ENCODE peak calls at places on chromosomes 4 and X, in six cellular contexts. A is Peyer's patch; K is activated CD4-positive, alpha-beta T cell treated with anti-CD3 and anti-CD28 coated beads for 1 hour; X is stimulated activated CD4-positive, alpha-beta T cell treated with anti-CD3 and anti-CD28 coated beads, Interleukin-2, amount 100 ng/mL, for 24 hours; L is NCI-H460; Z is amniotic stem cell. Y is an unnamed sample.

GRCh38 chrX:29690061-29690460 is 525.3 kb upstream of the MAGEB2 start:
- DNase-seq in X (no peak), Z (no peak), A (no peak), K (no peak), L (no peak), Y (no peak)

GRCh38 chr4:122328893-122329292 is 49.9 kb upstream of the ADAD1 start:
- DNase-seq in Z (no peak), X (no peak), A (no peak), L (no peak), K (no peak), Y (no peak)

GRCh38 chrX:85327060-85327333 is 52.5 kb downstream of the POF1B start:
- DNase-seq in L (no peak), X (no peak), Z (no peak), K (no peak), A (no peak), Y (no peak)

GRCh38 chrX:119758682-119759332 is 419 bp downstream of the SOWAHD start:
- DNase-seq in A (peak), X (peak), K (peak), L (no peak), Z (no peak), Y (peak)

GRCh38 chr4:171203425-171203824 is 609.8 kb upstream of the GALNTL6 start:
- DNase-seq in X (no peak), A (no peak), L (peak), Z (peak), K (no peak), Y (no peak)

GRCh38 chr4:3251691-3252479 is 2.9 kb downstream of the MSANTD1 start:
- DNase-seq in K (no peak), L (no peak), A (peak), X (no peak), Z (no peak), Y (no peak)

GRCh38 chr4:139704915-139705485 is 39.4 kb downstream of the MGST2 start:
- DNase-seq in X (no peak), K (no peak), A (no peak), Z (no peak), L (peak), Y (peak)

GRCh38 chrX:149877636-149878035 is 3.3 kb upstream of the MAGEA8 start:
- DNase-seq in Z (no peak), X (no peak), A (no peak), L (no peak), K (no peak), Y (no peak)

GRCh38 chr4:187071896-187072295 is 348.2 kb upstream of the FAT1 start:
- DNase-seq in Z (no peak), A (no peak), X (no peak), L (no peak), K (no peak), Y (peak)

GRCh38 chr4:5387457-5387856 is 320.9 kb downstream of the EVC2 start:
- DNase-seq in K (no peak), Z (no peak), L (no peak), X (no peak), A (no peak), Y (no peak)

GRCh38 chrX:133265331-133265730 is 47.2 kb upstream of the TFDP3 start:
- DNase-seq in K (no peak), X (no peak), Z (no peak), L (no peak), A (no peak), Y (peak)

Y was measured in cardiac muscle cell.